ENCODE peak calls at places on chromosome X, in eight cellular contexts. P is stimulated activated CD4-positive, alpha-beta T cell treated with anti-CD3 and anti-CD28 coated beads, Interleukin-2, amount 100 ng/mL, for 24 hours; I is type B pancreatic cell; J is activated CD4-positive, CD25-positive, alpha-beta regulatory T cell; A is kidney glomerular epithelial cell; F is stimulated activated naive CD8-positive, alpha-beta T cell treated with anti-CD3 and anti-CD28 coated beads, Interleukin-15, Interleukin-2, amounts not matched to agents 100 U/mL and 50 U/mL, for 24 hours; B is OCI-LY7; T is DMS 273 treated with DMSO at 0.1 percent for 48 hours. H is an unnamed sample.
A peak's percentile ranks its signal among the peaks of the same experiment; 100 is the strongest.

GRCh38 chrX:3811331-3812311 is 98.2 kb upstream of the PRKX start:
- DNase-seq in P (peak; percentile 46), I (no peak), J (no peak), A (no peak), F (peak; percentile 30), B (peak; percentile 58), T (no peak), H (peak; percentile 12)

GRCh38 chrX:111284615-111285294 is 14.5 kb upstream of the CAPN6 start:
- DNase-seq in P (no peak), I (no peak), J (no peak), A (no peak), F (no peak), B (no peak), T (no peak), H (no peak)

GRCh38 chrX:80285131-80285773 is 135.0 kb upstream of the TENT5D start:
- DNase-seq in P (no peak), I (no peak), J (no peak), A (no peak), F (no peak), B (peak; percentile 3), T (no peak), H (peak; percentile 55)

GRCh38 chrX:43349363-43349762 is 306.7 kb upstream of the MAOA start:
- DNase-seq in P (peak; percentile 24), I (no peak), J (peak; percentile 1), A (peak; percentile 0), F (peak; percentile 15), B (peak; percentile 51), T (peak; percentile 3), H (peak; percentile 46)

GRCh38 chrX:105765691-105766090 is 56.6 kb upstream of the NRK start:
- DNase-seq in P (no peak), I (no peak), J (no peak), A (no peak), F (no peak), B (no peak), T (no peak), H (no peak)

GRCh38 chrX:120251471-120252011 is 929 bp downstream of the ZBTB33 start:
- DNase-seq in P (peak; percentile 24), I (no peak), J (no peak), A (no peak), F (peak; percentile 15), B (peak; percentile 58), T (no peak), H (peak; percentile 21)

GRCh38 chrX:37896491-37896890 is 49.1 kb upstream of the DYNLT3 start:
- DNase-seq in P (no peak), I (no peak), J (no peak), A (no peak), F (no peak), B (no peak), T (no peak), H (no peak)

GRCh38 chrX:53316860-53317237 is 35.5 kb upstream of the IQSEC2 start:
- DNase-seq in P (no peak), I (no peak), J (no peak), A (no peak), F (no peak), B (no peak), T (no peak), H (no peak)

GRCh38 chrX:151921866-151922265 is 9.2 kb downstream of the MAGEA4 start:
- DNase-seq in P (no peak), I (no peak), J (no peak), A (no peak), F (no peak), B (no peak), T (no peak), H (no peak)

GRCh38 chrX:81257817-81258216 is 55.9 kb downstream of the SH3BGRL start:
- DNase-seq in P (no peak), I (no peak), J (no peak), A (no peak), F (no peak), B (no peak), T (no peak), H (no peak)

GRCh38 chrX:11757729-11758399 is at the start of gene MSL3:
- DNase-seq in P (peak; percentile 58), I (no peak), J (peak; percentile 56), A (peak; percentile 16), F (peak; percentile 61), B (peak; percentile 56), T (no peak), H (peak; percentile 76)

GRCh38 chrX:104567506-104567905 is 1.5 kb downstream of the IL1RAPL2 start:
- DNase-seq in P (no peak), I (no peak), J (no peak), A (no peak), F (no peak), B (no peak), T (no peak), H (no peak)

GRCh38 chrX:109783712-109784109 is 50.7 kb upstream of the ACSL4 start:
- DNase-seq in P (no peak), I (no peak), J (no peak), A (no peak), F (no peak), B (no peak), T (no peak), H (no peak)

GRCh38 chrX:149040873-149041535 is 464.1 kb downstream of the IDS start:
- DNase-seq in P (no peak), I (no peak), J (no peak), A (no peak), F (no peak), B (no peak), T (no peak), H (no peak)

GRCh38 chrX:69291111-69291510 is 125.9 kb upstream of the PJA1 start:
- DNase-seq in P (no peak), I (no peak), J (no peak), A (no peak), F (no peak), B (no peak), T (no peak), H (no peak)

GRCh38 chrX:49082472-49082871 is 2.8 kb upstream of the WDR45 start:
- DNase-seq in P (no peak), I (no peak), J (no peak), A (no peak), F (no peak), B (no peak), T (no peak), H (no peak)

GRCh38 chrX:24169211-24169610 is 19.7 kb downstream of the ZFX start:
- DNase-seq in P (no peak), I (no peak), J (no peak), A (no peak), F (no peak), B (peak; percentile 53), T (no peak), H (no peak)

GRCh38 chrX:41946973-41947612 is 23.7 kb upstream of the CASK start:
- DNase-seq in P (no peak), I (no peak), J (no peak), A (no peak), F (no peak), B (no peak), T (no peak), H (no peak)

GRCh38 chrX:53445977-53446376 is 11.8 kb upstream of the HSD17B10 start:
- DNase-seq in P (peak; percentile 35), I (no peak), J (peak; percentile 2), A (no peak), F (peak; percentile 44), B (no peak), T (peak; percentile 25), H (peak; percentile 52)

GRCh38 chrX:39477438-39478120 is 620.2 kb downstream of the BCOR start:
- DNase-seq in P (peak; percentile 17), I (no peak), J (no peak), A (no peak), F (peak; percentile 27), B (no peak), T (no peak), H (peak; percentile 50)